ENCODE peak calls at places on chromosomes 11 and 22, in eight cellular contexts. L is Calu3, E is astrocyte of the spinal cord, D is adrenal gland, W is CD14-positive monocyte, T is progenitor cell of endocrine pancreas, G is upper lobe of right lung, I is GM13977. B is an unnamed sample.

GRCh38 chr22:50674127-50674493 is 1.5 kb downstream of the SHANK3 start:
- DNase-seq in L (no peak), E (no peak), D (no peak), W (no peak), T (no peak), G (no peak), I (peak), B (no peak)

GRCh38 chr11:60310407-60310998 is 16.6 kb upstream of the MS4A6E start:
- DNase-seq in L (no peak), E (no peak), D (peak), W (peak), T (no peak), G (no peak), I (peak), B (no peak)

GRCh38 chr11:71137376-71137775 is 115.0 kb downstream of the SHANK2 start:
- DNase-seq in L (no peak), E (no peak), D (no peak), W (no peak), T (no peak), G (no peak), I (no peak), B (no peak)

GRCh38 chr11:134120921-134121526 is 52.2 kb downstream of the JAM3 start:
- DNase-seq in L (no peak), E (no peak), D (no peak), W (no peak), T (no peak), G (no peak), I (no peak), B (no peak)

GRCh38 chr22:36773935-36774334 is 2.0 kb downstream of the IFT27 start:
- DNase-seq in L (no peak), E (peak), D (no peak), W (no peak), T (no peak), G (no peak), I (no peak), B (no peak)

GRCh38 chr11:75597636-75598035 is 35.6 kb downstream of the SERPINH1 start:
- DNase-seq in L (peak), E (peak), D (no peak), W (no peak), T (no peak), G (no peak), I (peak), B (no peak)

GRCh38 chr22:20117656-20118571 is 888 bp upstream of the TRMT2A start:
- DNase-seq in L (peak), E (no peak), D (peak), W (no peak), T (no peak), G (peak), I (peak), B (no peak)

GRCh38 chr22:20868225-20868944 is 9.6 kb downstream of the SNAP29 start:
- DNase-seq in L (no peak), E (no peak), D (no peak), W (no peak), T (no peak), G (no peak), I (no peak), B (no peak)

GRCh38 chr11:10918698-10919097 is 60.8 kb upstream of the ZBED5 start:
- DNase-seq in L (no peak), E (no peak), D (no peak), W (peak), T (no peak), G (no peak), I (no peak), B (no peak)

GRCh38 chr11:11415786-11416390 is 62.8 kb upstream of the CSNK2A3 start:
- DNase-seq in L (no peak), E (peak), D (no peak), W (no peak), T (no peak), G (no peak), I (no peak), B (no peak)

GRCh38 chr22:46579751-46580449 is 40.3 kb upstream of the GRAMD4 start:
- DNase-seq in L (no peak), E (no peak), D (no peak), W (peak), T (no peak), G (peak), I (no peak), B (peak)

GRCh38 chr22:22005945-22006595 is 23.5 kb upstream of the TOP3B start:
- DNase-seq in L (no peak), E (no peak), D (no peak), W (no peak), T (no peak), G (no peak), I (no peak), B (no peak)

GRCh38 chr11:11555228-11555627 is 66.6 kb downstream of the GALNT18 start:
- DNase-seq in L (no peak), E (no peak), D (no peak), W (no peak), T (no peak), G (peak), I (no peak), B (no peak)

GRCh38 chr11:35365961-35366360 is 53.4 kb downstream of the SLC1A2 start:
- DNase-seq in L (no peak), E (no peak), D (no peak), W (no peak), T (no peak), G (no peak), I (no peak), B (no peak)

GRCh38 chr22:20957691-20958440 is 9.2 kb upstream of the AIFM3 start:
- DNase-seq in L (peak), E (no peak), D (no peak), W (no peak), T (no peak), G (peak), I (peak), B (no peak)

GRCh38 chr11:67320011-67320410 is 16.7 kb downstream of the SSH3 start:
- DNase-seq in L (no peak), E (no peak), D (no peak), W (no peak), T (no peak), G (no peak), I (peak), B (no peak)

GRCh38 chr11:112670806-112671570 is 290.2 kb upstream of the NCAM1 start:
- DNase-seq in L (no peak), E (no peak), D (no peak), W (no peak), T (no peak), G (no peak), I (no peak), B (no peak)

GRCh38 chr11:45618897-45619296 is 46.5 kb downstream of the CHST1 start:
- DNase-seq in L (no peak), E (no peak), D (no peak), W (no peak), T (no peak), G (no peak), I (no peak), B (no peak)

GRCh38 chr11:19071255-19071654 is 10.7 kb upstream of the MRGPRX2 start:
- DNase-seq in L (peak), E (peak), D (peak), W (peak), T (peak), G (peak), I (peak), B (no peak)

GRCh38 chr11:1348146-1348545 is 38.7 kb upstream of the TOLLIP start:
- DNase-seq in L (no peak), E (no peak), D (no peak), W (peak), T (no peak), G (peak), I (no peak), B (no peak)

GRCh38 chr11:47992959-47993820 is 12.8 kb downstream of the PTPRJ start:
- DNase-seq in L (peak), E (peak), D (no peak), W (peak), T (no peak), G (no peak), I (no peak), B (no peak)

GRCh38 chr11:102868359-102868758 is 6.4 kb downstream of the MMP12 start:
- DNase-seq in L (no peak), E (no peak), D (no peak), W (no peak), T (no peak), G (no peak), I (no peak), B (no peak)

GRCh38 chr22:30754521-30754920 is 59.8 kb downstream of the OSBP2 start:
- DNase-seq in L (no peak), E (no peak), D (no peak), W (no peak), T (no peak), G (no peak), I (no peak), B (no peak)

GRCh38 chr11:130555251-130555841 is 106.9 kb downstream of the ADAMTS15 start:
- DNase-seq in L (no peak), E (peak), D (no peak), W (no peak), T (no peak), G (no peak), I (no peak), B (no peak)

GRCh38 chr11:64665381-64665780 is 57.6 kb downstream of the NRXN2 start:
- DNase-seq in L (no peak), E (no peak), D (no peak), W (no peak), T (no peak), G (no peak), I (no peak), B (no peak)

GRCh38 chr11:69183613-69184012 is 27.9 kb downstream of the SMIM38 start:
- DNase-seq in L (no peak), E (no peak), D (no peak), W (no peak), T (no peak), G (no peak), I (peak), B (no peak)

DNA sequence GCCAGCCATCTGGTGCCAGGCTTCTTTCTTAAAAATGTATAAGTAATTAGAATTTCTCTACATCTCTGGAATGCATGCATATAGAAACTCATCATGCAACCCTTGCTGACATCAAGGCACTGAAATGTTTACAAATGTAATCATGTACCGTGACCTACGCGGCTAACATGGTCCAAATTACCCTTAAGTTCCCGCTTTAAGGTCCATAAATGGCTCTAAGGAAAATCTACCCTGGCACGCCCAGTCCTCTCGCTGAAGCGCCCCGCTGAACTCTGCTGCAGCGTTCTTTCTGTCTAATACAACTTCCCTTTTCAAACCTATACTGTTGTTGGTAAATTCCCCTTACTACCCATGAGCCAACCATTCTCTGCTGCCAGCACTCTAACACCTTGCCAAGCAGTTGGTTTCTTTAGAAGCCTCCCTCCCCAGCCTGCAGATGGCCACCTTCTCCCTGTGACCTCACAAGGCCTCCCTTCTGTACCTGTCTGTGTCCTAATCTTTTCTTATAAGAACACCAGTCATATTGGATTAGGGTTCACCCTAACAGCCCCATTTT is 13.5 kb upstream of the HMOX1 start:
- DNase-seq in L (no peak), E (no peak), D (no peak), W (peak), T (no peak), G (peak), I (no peak), B (no peak)
- TF ChIP-seq CTCF in L (no peak), E (no peak), D (no peak), W (no peak), T (no peak), G (no peak), I (peak), B (no peak)

DNA sequence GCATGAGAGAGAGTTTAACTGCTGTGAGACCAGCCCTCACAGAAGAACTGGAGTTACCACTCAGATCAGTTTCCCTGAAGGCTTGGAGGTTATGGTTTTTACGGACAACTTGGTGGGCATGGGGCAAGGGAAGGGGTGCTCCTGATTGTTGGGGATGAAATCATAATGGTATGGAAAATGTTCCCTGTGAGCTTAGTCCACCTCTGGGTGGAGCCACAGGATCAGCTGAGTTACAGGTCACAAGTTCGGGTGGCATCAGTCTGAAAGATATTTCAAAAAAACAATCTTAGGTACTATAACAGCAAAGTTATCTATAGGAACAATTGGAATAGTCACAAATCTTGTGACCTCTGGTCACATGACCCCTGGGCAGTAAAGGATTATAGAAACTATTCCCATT is 162.9 kb downstream of the DLG2 start:
- DNase-seq in L (no peak), E (no peak), D (no peak), W (no peak), T (no peak), G (no peak), I (no peak), B (no peak)
- TF ChIP-seq CTCF in L (no peak), E (no peak), D (no peak), W (no peak), T (no peak), G (no peak), I (no peak), B (no peak)

GRCh38 chr11:58133329-58134076 is 8.2 kb upstream of the OR9I1 start:
- DNase-seq in L (no peak), E (no peak), D (no peak), W (no peak), T (no peak), G (no peak), I (no peak), B (no peak)
- TF ChIP-seq CTCF in L (no peak), E (no peak), D (no peak), W (no peak), T (no peak), G (no peak), I (no peak), B (no peak)

GRCh38 chr22:41092023-41092817 is at the start of gene EP300:
- DNase-seq in L (peak), E (peak), D (peak), W (peak), T (peak), G (peak), I (peak), B (peak)
- TF ChIP-seq CTCF in L (peak), E (peak), D (peak), W (peak), T (peak), G (peak), I (peak), B (peak)

GRCh38 chr11:7487360-7487759 is 2.1 kb downstream of the OLFML1 start:
- DNase-seq in L (no peak), E (no peak), D (no peak), W (no peak), T (no peak), G (no peak), I (no peak), B (no peak)

GRCh38 chr11:7485136-7485853 is at the start of gene OLFML1:
- DNase-seq in L (no peak), E (no peak), D (no peak), W (no peak), T (no peak), G (no peak), I (no peak), B (no peak)

GRCh38 chr11:7486731-7487130 is 1.4 kb downstream of the OLFML1 start:
- DNase-seq in L (no peak), E (no peak), D (no peak), W (no peak), T (no peak), G (no peak), I (no peak), B (no peak)

GRCh38 chr11:7485854-7486425 is 634 bp downstream of the OLFML1 start:
- DNase-seq in L (no peak), E (no peak), D (no peak), W (no peak), T (no peak), G (no peak), I (no peak), B (no peak)

DNA sequence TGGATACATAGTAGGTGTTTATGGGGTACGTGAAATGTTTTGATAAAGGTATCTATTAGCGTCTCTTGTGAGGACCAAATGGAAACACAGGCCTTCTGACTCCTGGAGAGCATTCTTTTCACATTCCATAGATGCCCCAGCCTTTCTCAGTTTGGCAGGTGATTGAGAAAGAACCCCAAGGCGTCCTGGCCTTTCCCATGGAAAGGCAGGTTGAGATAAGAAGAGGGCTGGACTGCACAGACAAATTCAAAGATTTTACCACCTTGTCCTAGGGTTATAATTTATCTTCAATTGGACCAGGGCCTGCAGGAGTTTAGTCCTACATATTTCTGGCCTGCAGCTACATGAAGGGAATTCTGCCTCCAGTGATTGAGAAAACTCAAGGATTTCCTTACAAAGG is 661 bp upstream of the OLFML1 start:
- DNase-seq in L (no peak), E (no peak), D (no peak), W (no peak), T (no peak), G (no peak), I (no peak), B (no peak)
- TF ChIP-seq CTCF in L (no peak), E (no peak), D (no peak), W (no peak), T (no peak), G (no peak), I (no peak), B (no peak)

GRCh38 chr11:119338318-119338890 is 2.3 kb downstream of the C1QTNF5 start:
- DNase-seq in L (peak), E (peak), D (peak), W (no peak), T (peak), G (peak), I (peak), B (no peak)
- TF ChIP-seq CTCF in L (peak), E (peak), D (peak), W (peak), T (peak), G (peak), I (peak), B (peak)

B was measured in RWPE2.